ENCODE peak calls at places on chromosomes 13 and 19, in eight cellular contexts. One of them, this sample, is unnamed.

GRCh38 chr13:46126552-46127171 is 21.8 kb upstream of the CPB2 start:
- DNase-seq in brain microvascular endothelial cell: peak
- DNase-seq in HepG2: peak
- DNase-seq in CD8-positive, alpha-beta T cell: peak
- DNase-seq in gastrocnemius medialis: peak
- DNase-seq in AG04450: peak
- DNase-seq in heart right ventricle: peak
- DNase-seq in neuronal stem cell: peak
- DNase-seq in this sample: no peak

GRCh38 chr19:34452671-34453253 is 24.6 kb downstream of the UBA2 start:
- DNase-seq in gastrocnemius medialis: no peak
- DNase-seq in brain microvascular endothelial cell: no peak
- DNase-seq in neuronal stem cell: no peak
- DNase-seq in heart right ventricle: no peak
- DNase-seq in CD8-positive, alpha-beta T cell: no peak
- DNase-seq in HepG2: no peak
- DNase-seq in AG04450: no peak
- DNase-seq in this sample: no peak

GRCh38 chr19:9910625-9911024 is 25.7 kb downstream of the OLFM2 start:
- DNase-seq in neuronal stem cell: no peak
- DNase-seq in HepG2: no peak
- DNase-seq in gastrocnemius medialis: no peak
- DNase-seq in CD8-positive, alpha-beta T cell: no peak
- DNase-seq in heart right ventricle: no peak
- DNase-seq in brain microvascular endothelial cell: no peak
- DNase-seq in AG04450: no peak
- DNase-seq in this sample: no peak

GRCh38 chr13:103187621-103188020 is 121.4 kb upstream of the SLC10A2 start:
- DNase-seq in gastrocnemius medialis: no peak
- DNase-seq in heart right ventricle: no peak
- DNase-seq in AG04450: no peak
- DNase-seq in CD8-positive, alpha-beta T cell: no peak
- DNase-seq in neuronal stem cell: no peak
- DNase-seq in brain microvascular endothelial cell: no peak
- DNase-seq in HepG2: no peak
- DNase-seq in this sample: no peak

GRCh38 chr13:25886438-25887214 is 165.2 kb downstream of the SHISA2 start:
- DNase-seq in brain microvascular endothelial cell: peak
- DNase-seq in CD8-positive, alpha-beta T cell: no peak
- DNase-seq in HepG2: no peak
- DNase-seq in gastrocnemius medialis: no peak
- DNase-seq in neuronal stem cell: no peak
- DNase-seq in heart right ventricle: no peak
- DNase-seq in AG04450: peak
- DNase-seq in this sample: peak

GRCh38 chr13:37453246-37453645 is 145.3 kb downstream of the POSTN start:
- DNase-seq in neuronal stem cell: no peak
- DNase-seq in HepG2: no peak
- DNase-seq in gastrocnemius medialis: no peak
- DNase-seq in AG04450: no peak
- DNase-seq in brain microvascular endothelial cell: no peak
- DNase-seq in CD8-positive, alpha-beta T cell: no peak
- DNase-seq in heart right ventricle: no peak
- DNase-seq in this sample: no peak

GRCh38 chr13:94192576-94192975 is 286.9 kb downstream of the DCT start:
- DNase-seq in AG04450: no peak
- DNase-seq in brain microvascular endothelial cell: peak
- DNase-seq in heart right ventricle: peak
- DNase-seq in neuronal stem cell: peak
- DNase-seq in CD8-positive, alpha-beta T cell: no peak
- DNase-seq in gastrocnemius medialis: no peak
- DNase-seq in HepG2: peak
- DNase-seq in this sample: no peak

GRCh38 chr19:5073153-5073844 is 104.4 kb downstream of the KDM4B start:
- DNase-seq in HepG2: no peak
- DNase-seq in brain microvascular endothelial cell: no peak
- DNase-seq in gastrocnemius medialis: no peak
- DNase-seq in CD8-positive, alpha-beta T cell: no peak
- DNase-seq in AG04450: no peak
- DNase-seq in heart right ventricle: no peak
- DNase-seq in neuronal stem cell: no peak
- DNase-seq in this sample: no peak

GRCh38 chr13:30116379-30116778 is 191.0 kb downstream of the KATNAL1 start:
- DNase-seq in HepG2: no peak
- DNase-seq in neuronal stem cell: no peak
- DNase-seq in heart right ventricle: no peak
- DNase-seq in AG04450: no peak
- DNase-seq in gastrocnemius medialis: no peak
- DNase-seq in CD8-positive, alpha-beta T cell: no peak
- DNase-seq in brain microvascular endothelial cell: no peak
- DNase-seq in this sample: no peak

GRCh38 chr13:31697290-31697689 is 42.0 kb upstream of the RXFP2 start:
- DNase-seq in brain microvascular endothelial cell: no peak
- DNase-seq in heart right ventricle: no peak
- DNase-seq in neuronal stem cell: no peak
- DNase-seq in AG04450: no peak
- DNase-seq in CD8-positive, alpha-beta T cell: no peak
- DNase-seq in gastrocnemius medialis: no peak
- DNase-seq in HepG2: no peak
- DNase-seq in this sample: no peak

GRCh38 chr19:46052896-46053295 is 12.1 kb upstream of the IGFL4 start:
- DNase-seq in gastrocnemius medialis: no peak
- DNase-seq in neuronal stem cell: no peak
- DNase-seq in heart right ventricle: no peak
- DNase-seq in CD8-positive, alpha-beta T cell: no peak
- DNase-seq in AG04450: no peak
- DNase-seq in HepG2: no peak
- DNase-seq in brain microvascular endothelial cell: no peak
- DNase-seq in this sample: no peak

GRCh38 chr19:31674503-31675186 is 325.4 kb upstream of the TSHZ3 start:
- DNase-seq in HepG2: no peak
- DNase-seq in brain microvascular endothelial cell: peak
- DNase-seq in CD8-positive, alpha-beta T cell: no peak
- DNase-seq in neuronal stem cell: no peak
- DNase-seq in AG04450: no peak
- DNase-seq in gastrocnemius medialis: no peak
- DNase-seq in heart right ventricle: no peak
- DNase-seq in this sample: no peak

GRCh38 chr13:32314271-32314967 is 744 bp downstream of the ZAR1L start:
- DNase-seq in neuronal stem cell: no peak
- DNase-seq in heart right ventricle: peak
- DNase-seq in AG04450: no peak
- DNase-seq in HepG2: no peak
- DNase-seq in CD8-positive, alpha-beta T cell: no peak
- DNase-seq in brain microvascular endothelial cell: no peak
- DNase-seq in gastrocnemius medialis: peak
- DNase-seq in this sample: no peak

GRCh38 chr13:98300956-98301641 is 124.0 kb upstream of the RNF113B start:
- DNase-seq in gastrocnemius medialis: no peak
- DNase-seq in heart right ventricle: no peak
- DNase-seq in brain microvascular endothelial cell: no peak
- DNase-seq in CD8-positive, alpha-beta T cell: no peak
- DNase-seq in HepG2: peak
- DNase-seq in neuronal stem cell: no peak
- DNase-seq in AG04450: peak
- DNase-seq in this sample: peak

DNA sequence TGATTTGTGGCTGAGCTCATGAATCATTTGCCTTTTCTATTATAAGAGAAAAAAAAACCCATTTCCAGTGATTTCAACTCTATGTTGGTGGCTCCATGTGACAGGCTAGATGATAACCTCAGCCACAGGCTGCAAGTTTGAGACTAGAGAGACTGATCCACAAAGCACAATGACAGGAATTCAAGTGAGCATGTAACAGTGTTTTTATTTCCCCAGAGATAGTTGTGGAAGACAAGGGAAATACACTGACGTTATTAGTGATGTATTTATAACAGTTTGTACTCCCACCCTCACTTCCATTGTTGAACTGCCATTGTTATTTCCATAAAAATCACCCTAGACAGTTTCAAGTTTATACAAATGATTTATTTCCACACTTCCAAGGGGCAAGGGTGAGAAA is 27.9 kb upstream of the EDNRB start:
- DNase-seq in brain microvascular endothelial cell: no peak
- DNase-seq in CD8-positive, alpha-beta T cell: no peak
- DNase-seq in neuronal stem cell: no peak
- DNase-seq in HepG2: no peak
- DNase-seq in AG04450: no peak
- DNase-seq in heart right ventricle: peak
- DNase-seq in gastrocnemius medialis: no peak
- DNase-seq in this sample: no peak
- H3K27ac ChIP-seq in brain microvascular endothelial cell: no peak
- H3K27ac ChIP-seq in CD8-positive, alpha-beta T cell: no peak
- H3K27ac ChIP-seq in neuronal stem cell: no peak
- H3K27ac ChIP-seq in HepG2: no peak
- H3K27ac ChIP-seq in AG04450: no peak
- H3K27ac ChIP-seq in heart right ventricle: no peak
- H3K27ac ChIP-seq in gastrocnemius medialis: no peak
- H3K27ac ChIP-seq in this sample: no peak

DNA sequence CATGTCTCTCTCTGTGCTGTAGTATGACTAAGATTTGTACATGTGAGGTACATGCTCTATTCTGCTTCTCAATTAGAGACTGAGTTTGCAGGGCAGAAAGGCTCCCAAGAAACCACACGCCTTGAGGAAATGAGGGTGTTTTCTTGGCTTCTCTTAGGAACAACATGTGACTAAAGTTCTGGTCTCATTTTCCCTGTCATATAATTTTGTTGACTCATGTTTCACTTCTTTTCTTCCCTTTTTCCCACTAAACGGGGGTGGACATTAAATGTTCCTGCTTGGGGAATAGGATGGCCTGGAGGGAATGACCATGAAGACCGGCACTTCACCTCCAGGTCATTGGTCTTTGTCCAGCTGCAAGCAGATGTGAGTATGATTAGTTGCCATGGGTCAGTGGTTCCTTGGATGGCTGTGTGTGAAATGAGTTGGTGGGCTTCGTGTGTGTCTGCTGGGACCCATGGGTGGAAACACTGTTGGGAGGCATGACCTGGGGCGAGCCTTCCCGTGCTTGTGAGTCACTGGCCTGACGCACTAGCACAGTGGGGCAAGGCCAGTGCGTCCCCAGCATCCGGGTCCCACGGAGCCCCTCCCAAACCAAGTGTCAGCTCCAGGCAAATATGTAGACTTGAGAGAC is 56.6 kb downstream of the COL4A1 start:
- DNase-seq in gastrocnemius medialis: peak
- DNase-seq in HepG2: no peak
- DNase-seq in CD8-positive, alpha-beta T cell: no peak
- DNase-seq in neuronal stem cell: no peak
- DNase-seq in brain microvascular endothelial cell: peak
- DNase-seq in AG04450: no peak
- DNase-seq in heart right ventricle: peak
- DNase-seq in this sample: no peak
- H3K27ac ChIP-seq in gastrocnemius medialis: peak
- H3K27ac ChIP-seq in HepG2: no peak
- H3K27ac ChIP-seq in CD8-positive, alpha-beta T cell: no peak
- H3K27ac ChIP-seq in neuronal stem cell: no peak
- H3K27ac ChIP-seq in brain microvascular endothelial cell: peak
- H3K27ac ChIP-seq in AG04450: no peak
- H3K27ac ChIP-seq in heart right ventricle: peak
- H3K27ac ChIP-seq in this sample: no peak

GRCh38 chr13:51524312-51524711 is 60.0 kb upstream of the WDFY2 start:
- DNase-seq in HepG2: peak
- DNase-seq in neuronal stem cell: no peak
- DNase-seq in gastrocnemius medialis: no peak
- DNase-seq in AG04450: no peak
- DNase-seq in brain microvascular endothelial cell: no peak
- DNase-seq in heart right ventricle: no peak
- DNase-seq in CD8-positive, alpha-beta T cell: no peak
- DNase-seq in this sample: peak

GRCh38 chr13:51519839-51520238 is 64.4 kb upstream of the WDFY2 start:
- DNase-seq in heart right ventricle: no peak
- DNase-seq in brain microvascular endothelial cell: no peak
- DNase-seq in neuronal stem cell: no peak
- DNase-seq in gastrocnemius medialis: no peak
- DNase-seq in AG04450: no peak
- DNase-seq in HepG2: peak
- DNase-seq in CD8-positive, alpha-beta T cell: no peak
- DNase-seq in this sample: no peak

GRCh38 chr13:51520524-51520923 is 63.7 kb upstream of the WDFY2 start:
- DNase-seq in heart right ventricle: no peak
- DNase-seq in HepG2: peak
- DNase-seq in gastrocnemius medialis: no peak
- DNase-seq in neuronal stem cell: no peak
- DNase-seq in CD8-positive, alpha-beta T cell: no peak
- DNase-seq in AG04450: peak
- DNase-seq in brain microvascular endothelial cell: peak
- DNase-seq in this sample: peak

GRCh38 chr13:51523082-51523518 is 61.2 kb upstream of the WDFY2 start:
- DNase-seq in AG04450: no peak
- DNase-seq in brain microvascular endothelial cell: no peak
- DNase-seq in CD8-positive, alpha-beta T cell: peak
- DNase-seq in heart right ventricle: no peak
- DNase-seq in HepG2: peak
- DNase-seq in neuronal stem cell: no peak
- DNase-seq in gastrocnemius medialis: peak
- DNase-seq in this sample: peak

GRCh38 chr13:51518847-51519246 is 65.4 kb upstream of the WDFY2 start:
- DNase-seq in CD8-positive, alpha-beta T cell: no peak
- DNase-seq in brain microvascular endothelial cell: peak
- DNase-seq in heart right ventricle: no peak
- DNase-seq in HepG2: no peak
- DNase-seq in neuronal stem cell: no peak
- DNase-seq in gastrocnemius medialis: no peak
- DNase-seq in AG04450: no peak
- DNase-seq in this sample: no peak
- H3K27ac ChIP-seq in CD8-positive, alpha-beta T cell: no peak
- H3K27ac ChIP-seq in brain microvascular endothelial cell: no peak
- H3K27ac ChIP-seq in heart right ventricle: no peak
- H3K27ac ChIP-seq in HepG2: no peak
- H3K27ac ChIP-seq in neuronal stem cell: no peak
- H3K27ac ChIP-seq in gastrocnemius medialis: no peak
- H3K27ac ChIP-seq in AG04450: no peak
- H3K27ac ChIP-seq in this sample: peak

DNA sequence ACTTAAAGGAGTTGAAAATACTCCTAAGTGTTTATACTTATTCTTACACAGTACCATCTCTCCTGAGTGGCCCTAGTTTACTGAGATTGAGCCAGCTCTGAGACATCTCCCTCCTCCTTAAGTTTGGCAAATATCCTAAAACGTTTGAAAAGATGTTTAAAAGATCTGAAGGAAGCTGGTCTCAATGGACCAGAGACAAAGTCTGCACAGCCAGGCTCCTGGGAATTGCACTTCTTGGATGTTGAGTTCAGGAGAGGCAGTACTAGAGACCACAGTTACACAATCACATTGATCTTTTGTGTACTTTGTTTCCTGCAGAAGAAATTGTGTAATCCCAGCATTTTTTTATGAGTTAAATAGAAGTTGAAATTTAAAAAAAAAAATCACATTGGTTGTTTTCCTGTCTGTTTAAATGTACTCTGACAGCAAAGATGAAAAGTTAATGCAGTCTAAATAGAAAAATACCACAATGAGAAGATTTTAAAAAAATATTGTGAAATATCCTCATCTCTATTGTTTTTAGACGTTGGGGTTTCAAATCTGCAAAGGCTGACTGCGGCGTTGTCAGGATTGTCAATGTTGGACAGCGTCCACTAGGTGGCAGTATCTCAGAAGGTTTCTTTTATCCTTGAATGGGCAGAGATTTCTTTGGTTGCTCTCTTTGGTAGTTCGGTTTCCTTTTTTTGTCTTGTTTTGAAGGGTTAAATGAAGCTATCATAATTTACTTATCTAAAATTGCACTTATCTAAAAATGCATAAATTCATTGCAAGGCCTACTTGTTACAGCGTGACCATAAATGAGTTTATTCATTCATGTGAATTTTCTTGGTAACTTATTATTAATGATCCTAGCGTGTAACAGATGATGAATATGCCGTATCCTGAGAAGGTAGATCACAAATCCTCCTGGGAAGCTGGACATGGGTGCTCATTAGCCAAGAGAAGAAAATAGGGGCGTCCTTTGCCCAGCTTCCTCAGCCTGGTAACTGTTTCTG is 20.9 kb downstream of the TNFSF11 start:
- DNase-seq in heart right ventricle: peak
- DNase-seq in brain microvascular endothelial cell: peak
- DNase-seq in neuronal stem cell: peak
- DNase-seq in AG04450: peak
- DNase-seq in HepG2: peak
- DNase-seq in gastrocnemius medialis: peak
- DNase-seq in CD8-positive, alpha-beta T cell: peak
- DNase-seq in this sample: no peak
- H3K27ac ChIP-seq in heart right ventricle: no peak
- H3K27ac ChIP-seq in brain microvascular endothelial cell: peak
- H3K27ac ChIP-seq in neuronal stem cell: no peak
- H3K27ac ChIP-seq in AG04450: no peak
- H3K27ac ChIP-seq in HepG2: no peak
- H3K27ac ChIP-seq in gastrocnemius medialis: no peak
- H3K27ac ChIP-seq in CD8-positive, alpha-beta T cell: no peak
- H3K27ac ChIP-seq in this sample: no peak